ENCODE peak calls at places on chromosomes 2 and 18, in four cellular contexts. N, J, L and F are unnamed samples.

GRCh38 chr18:3885209-3885792 is 435.3 kb downstream of the TGIF1 start:
- DNase-seq in L (no peak), J (no peak), N (peak; percentile 84), F (no peak)

GRCh38 chr2:45892236-45892701 is 240.8 kb downstream of the PRKCE start:
- DNase-seq in J (no peak), L (peak; percentile 8), N (no peak), F (no peak)

GRCh38 chr2:179454443-179455218 is 190.0 kb upstream of the SESTD1 start:
- DNase-seq in L (peak; percentile 72), N (no peak), J (no peak), F (no peak)

GRCh38 chr2:240914645-240915525 is 8.7 kb downstream of the CROCC2 start:
- DNase-seq in J (no peak), L (no peak), N (no peak), F (no peak)

GRCh38 chr2:17495590-17495989 is 22.6 kb downstream of the RAD51AP2 start:
- DNase-seq in L (no peak), N (no peak), J (no peak), F (no peak)

GRCh38 chr2:196551014-196551413 is 88.5 kb upstream of the CCDC150 start:
- DNase-seq in J (no peak), L (no peak), N (no peak), F (no peak)

GRCh38 chr2:69390001-69390400 is 3.0 kb upstream of the GFPT1 start:
- DNase-seq in L (no peak), J (no peak), N (no peak), F (no peak)

GRCh38 chr2:26786207-26787023 is 559 bp downstream of the CENPA start:
- DNase-seq in J (no peak), N (no peak), L (peak; percentile 15), F (no peak)

GRCh38 chr2:182393361-182393760 is 33.5 kb downstream of the PDE1A start:
- DNase-seq in N (no peak), J (no peak), L (no peak), F (peak; percentile 20)

GRCh38 chr2:19059076-19059475 is 299.3 kb downstream of the OSR1 start:
- DNase-seq in N (peak; percentile 86), L (no peak), J (peak; percentile 74), F (no peak)

GRCh38 chr2:228102949-228103348 is 78.5 kb downstream of the SPHKAP start:
- DNase-seq in L (no peak), N (no peak), J (no peak), F (no peak)

GRCh38 chr2:70981866-70982810 is 3.7 kb downstream of the ANKRD53 start:
- DNase-seq in J (no peak), L (no peak), N (no peak), F (no peak)

GRCh38 chr2:215698566-215698965 is 262.7 kb upstream of the FN1 start:
- DNase-seq in L (no peak), N (no peak), J (no peak), F (no peak)

DNA sequence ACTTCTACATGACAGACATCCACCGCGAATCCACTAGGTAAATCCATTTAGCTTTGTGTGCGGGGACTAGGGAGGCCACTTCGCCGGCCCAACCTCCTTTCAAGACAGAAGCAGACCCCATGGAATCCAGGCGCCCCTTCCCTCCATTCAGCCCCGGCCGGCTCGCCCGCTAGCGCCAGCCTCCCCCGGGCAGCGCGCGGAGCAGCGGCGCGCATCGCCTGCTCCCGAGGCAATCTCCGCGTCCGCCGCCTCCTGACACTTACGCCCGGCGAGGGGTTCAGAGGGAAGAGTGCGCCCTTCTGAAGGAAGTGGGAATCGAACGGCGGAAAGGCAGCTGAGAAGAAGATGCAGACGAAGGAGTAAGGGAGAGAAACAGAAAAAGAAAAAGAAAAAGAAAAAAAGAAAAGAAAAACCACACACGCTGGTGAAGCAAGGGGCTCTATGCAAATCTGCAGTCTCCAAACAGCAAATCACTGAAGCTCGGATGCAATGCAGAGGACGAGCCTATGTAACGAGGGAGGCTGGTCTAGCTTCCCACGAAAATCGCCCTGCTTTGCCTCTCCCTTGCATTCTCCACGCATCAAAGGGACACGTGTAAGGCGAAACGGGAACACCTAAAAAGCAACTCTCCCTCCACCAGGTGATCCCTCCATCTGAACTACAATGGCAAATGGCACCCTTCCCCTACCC is 684.4 kb downstream of the NRXN1 start:
- DNase-seq in N (peak; percentile 69), L (no peak), J (no peak), F (no peak)
- TF ChIP-seq EZH2 in N (no peak), L (no peak), J (no peak), F (peak; percentile 61)

GRCh38 chr18:158128-159036 is at the start of gene USP14:
- DNase-seq in N (peak; percentile 99), L (peak; percentile 98), J (peak; percentile 90), F (peak; percentile 66)
- TF ChIP-seq POLR2AphosphoS5 in N (peak; percentile 78), L (peak; percentile 72), J (peak; percentile 88), F (peak; percentile 75)

DNA sequence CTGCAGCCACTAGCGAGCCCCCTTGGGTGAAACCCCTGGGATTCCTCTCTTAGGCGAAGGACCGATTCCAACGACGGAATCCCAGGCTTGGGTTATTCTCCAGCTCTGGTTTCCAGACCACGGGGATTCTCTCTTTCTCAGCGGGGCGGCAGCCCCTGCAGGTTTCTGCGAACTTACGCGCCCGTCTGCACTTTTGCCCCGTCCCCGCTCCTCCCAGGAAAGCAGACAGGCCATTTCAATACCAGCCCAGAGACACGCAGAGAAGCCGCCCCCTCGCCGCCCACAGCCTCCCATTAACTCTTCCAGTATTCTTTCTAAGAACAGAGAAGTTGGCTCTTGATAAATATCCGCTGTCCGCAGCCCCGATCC is 1.2 kb downstream of the CBLN2 start:
- DNase-seq in N (peak; percentile 13), J (no peak), L (peak; percentile 7), F (no peak)
- TF ChIP-seq EZH2 in N (no peak), J (no peak), L (peak; percentile 89), F (no peak)

GRCh38 chr2:110828330-110828729 is 96.0 kb downstream of the ACOXL start:
- DNase-seq in J (no peak), N (no peak), L (no peak), F (no peak)
- TF ChIP-seq POLR2AphosphoS5 in J (no peak), N (no peak), L (no peak), F (no peak)

DNA sequence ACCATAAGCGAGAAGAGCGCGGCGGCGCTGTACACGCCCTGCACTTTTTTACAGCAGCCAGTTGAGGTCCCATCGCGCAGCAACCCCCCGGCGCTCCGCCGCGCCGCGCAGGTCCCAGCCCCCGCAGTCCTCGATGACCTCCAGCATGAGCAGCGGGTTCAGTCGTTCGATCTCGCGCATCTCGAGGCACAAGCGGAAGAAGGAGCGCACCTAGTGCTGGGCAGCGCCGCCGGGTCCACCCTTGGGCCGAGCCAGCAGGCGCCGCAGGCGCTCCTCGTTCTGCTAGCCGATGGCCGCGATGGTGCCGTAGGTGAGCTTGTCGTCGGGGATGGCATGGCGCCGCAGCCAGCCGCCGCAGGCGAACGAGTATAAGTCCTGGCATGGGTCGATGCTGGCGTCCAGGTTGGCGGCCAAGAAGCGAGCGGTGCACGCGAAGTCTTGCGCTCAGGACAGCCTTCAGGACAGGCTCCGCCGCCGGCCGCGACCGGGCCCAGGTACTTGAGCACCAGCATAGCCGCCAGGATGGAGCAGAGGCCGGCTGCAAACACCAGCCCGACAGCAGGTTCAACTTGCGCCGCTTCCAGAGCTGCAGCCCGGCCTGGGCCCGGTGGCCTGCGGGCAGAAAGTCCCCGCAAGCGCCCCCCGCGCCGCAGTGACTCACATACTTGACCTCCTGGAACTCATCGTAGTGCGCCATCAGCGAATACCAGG is 8.3 kb downstream of the ALPP start:
- DNase-seq in N (peak; percentile 64), L (no peak), J (no peak), F (no peak)
- TF ChIP-seq EZH2 in N (peak; percentile 59), L (peak; percentile 96), J (peak; percentile 83), F (no peak)

GRCh38 chr2:191846787-191847620 is at the start of gene CAVIN2:
- DNase-seq in J (no peak), N (no peak), L (peak; percentile 100), F (no peak)
- TF ChIP-seq POLR2AphosphoS5 in J (no peak), N (no peak), L (peak; percentile 96), F (no peak)

GRCh38 chr2:236171213-236172201 is 3.3 kb upstream of the GBX2 start:
- DNase-seq in J (no peak), N (peak; percentile 74), L (no peak), F (no peak)
- TF ChIP-seq EZH2 in J (peak; percentile 4), N (peak; percentile 4), L (no peak), F (no peak)

GRCh38 chr18:44536619-44537018 is 144.1 kb upstream of the SETBP1 start:
- DNase-seq in L (no peak), J (no peak), N (no peak), F (no peak)
- TF ChIP-seq POLR2AphosphoS5 in L (no peak), J (no peak), N (no peak), F (no peak)

GRCh38 chr2:120515759-120516295 is 169.9 kb downstream of the INHBB start:
- DNase-seq in L (no peak), N (no peak), J (no peak), F (no peak)
- TF ChIP-seq EZH2 in L (no peak), N (no peak), J (no peak), F (no peak)

DNA sequence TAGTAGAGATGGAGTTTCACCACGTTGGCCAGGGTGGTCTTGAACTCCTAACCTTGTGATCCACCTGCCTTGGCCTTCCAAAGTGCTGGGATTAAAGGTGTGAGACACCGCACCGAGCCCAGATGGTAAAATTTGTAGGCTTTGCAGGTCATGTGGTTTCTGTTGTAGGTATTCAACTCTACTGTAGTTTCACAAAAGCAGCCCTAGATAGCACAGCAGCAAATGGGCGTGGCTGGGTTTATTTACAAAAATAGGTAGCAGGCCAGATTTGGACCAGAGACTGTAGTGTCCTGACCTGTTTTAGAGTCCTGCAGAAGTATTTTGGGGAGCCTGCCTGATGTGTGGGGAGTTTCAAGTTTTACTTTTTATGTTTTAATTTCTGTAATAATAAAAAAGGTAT is 84.1 kb upstream of the RASGRP3 start:
- DNase-seq in N (no peak), L (no peak), J (no peak), F (no peak)
- TF ChIP-seq POLR2AphosphoS5 in N (no peak), L (no peak), J (no peak), F (no peak)